ENCODE peak calls at places on chromosomes 6 and 20, in seven cellular contexts. A, O, F, G, T, N and X are unnamed samples.

GRCh38 chr6:14799928-14800327 is 445.9 kb upstream of the JARID2 start:
- DNase-seq in A (no peak), O (no peak), F (peak), G (peak), T (peak), N (no peak), X (no peak)

GRCh38 chr6:52724406-52725121 is 38.7 kb downstream of the GSTA2 start:
- DNase-seq in A (no peak), O (no peak), F (peak), G (peak), T (peak), N (peak), X (peak)

GRCh38 chr20:6006603-6006949 is 47.3 kb downstream of the LRRN4 start:
- DNase-seq in A (no peak), O (no peak), F (no peak), G (no peak), T (no peak), N (no peak), X (no peak)

GRCh38 chr6:121305957-121306607 is 28.2 kb downstream of the TBC1D32 start:
- DNase-seq in A (no peak), O (no peak), F (no peak), G (no peak), T (peak), N (no peak), X (no peak)

GRCh38 chr6:74598473-74599393 is 607.1 kb downstream of the COL12A1 start:
- DNase-seq in A (no peak), O (no peak), F (no peak), G (no peak), T (no peak), N (no peak), X (no peak)

GRCh38 chr20:11379257-11380011 is 538.3 kb upstream of the BTBD3 start:
- DNase-seq in A (no peak), O (no peak), F (no peak), G (no peak), T (no peak), N (no peak), X (no peak)

GRCh38 chr20:7770046-7770445 is 170.2 kb downstream of the HAO1 start:
- DNase-seq in A (no peak), O (no peak), F (no peak), G (no peak), T (no peak), N (no peak), X (no peak)

GRCh38 chr6:136696783-136697364 is 95.4 kb downstream of the MAP3K5 start:
- DNase-seq in A (no peak), O (no peak), F (no peak), G (no peak), T (no peak), N (no peak), X (no peak)

GRCh38 chr6:148144917-148145521 is 197.6 kb upstream of the SASH1 start:
- DNase-seq in A (peak), O (peak), F (peak), G (peak), T (peak), N (peak), X (peak)